ENCODE peak calls at places on chromosomes 6 and 20, in nine cellular contexts. Q is ascending aorta; L is suprapubic skin; B is adrenal gland; H is mucosa of descending colon; K is HCT116; C is effector memory CD4-positive, alpha-beta T cell; S is A549; I is Panc1. V is an unnamed sample. For H3K4me1, the result is how much of the 10 kb centered on the place peaks cover.

GRCh38 chr6:141398954-141399353 is 733.8 kb upstream of the GJE1 start:
- DNase-seq in Q (no peak), L (no peak), B (no peak), H (no peak), K (no peak), C (no peak), S (no peak), I (no peak), V (no peak)

GRCh38 chr6:157099912-157100593 is 223.3 kb downstream of the TMEM242 start:
- DNase-seq in Q (no peak), L (no peak), B (no peak), H (peak), K (no peak), C (no peak), S (no peak), I (no peak), V (no peak)

GRCh38 chr20:42435230-42435629 is 754.5 kb downstream of the PTPRT start:
- DNase-seq in Q (no peak), L (no peak), B (no peak), H (no peak), K (no peak), C (no peak), S (no peak), I (no peak), V (no peak)

GRCh38 chr6:80165143-80165542 is 58.7 kb downstream of the BCKDHB start:
- DNase-seq in Q (no peak), L (no peak), B (no peak), H (no peak), K (no peak), C (no peak), S (no peak), I (no peak), V (no peak)

GRCh38 chr20:17895641-17896246 is 72.8 kb downstream of the SNX5 start:
- DNase-seq in Q (peak), L (peak), B (peak), H (peak), K (no peak), C (no peak), S (no peak), I (no peak), V (peak)

GRCh38 chr6:32816746-32817204 is at the start of gene HLA-DOB:
- DNase-seq in Q (no peak), L (no peak), B (no peak), H (peak), K (peak), C (no peak), S (no peak), I (no peak), V (no peak)

GRCh38 chr6:78810698-78811097 is 56.7 kb upstream of the IRAK1BP1 start:
- DNase-seq in Q (no peak), L (no peak), B (no peak), H (no peak), K (no peak), C (no peak), S (no peak), I (no peak), V (no peak)

GRCh38 chr6:109998159-109998785 is 20.2 kb downstream of the GPR6 start:
- DNase-seq in Q (no peak), L (no peak), B (no peak), H (no peak), K (no peak), C (no peak), S (no peak), I (no peak), V (no peak)

GRCh38 chr20:37565134-37565811 is 37.6 kb upstream of the BLCAP start:
- DNase-seq in Q (peak), L (no peak), B (no peak), H (no peak), K (no peak), C (no peak), S (no peak), I (no peak), V (peak)

GRCh38 chr6:33848498-33848897 is 44.7 kb upstream of the MLN start:
- DNase-seq in Q (no peak), L (no peak), B (no peak), H (no peak), K (no peak), C (no peak), S (no peak), I (no peak), V (no peak)

GRCh38 chr6:64254558-64254957 is 619.0 kb downstream of the PHF3 start:
- DNase-seq in Q (no peak), L (no peak), B (no peak), H (no peak), K (no peak), C (no peak), S (no peak), I (peak), V (no peak)

GRCh38 chr6:144330588-144330987 is 45.5 kb downstream of the UTRN start:
- DNase-seq in Q (no peak), L (no peak), B (no peak), H (peak), K (peak), C (no peak), S (no peak), I (no peak), V (no peak)

GRCh38 chr6:85462673-85463072 is 12.8 kb downstream of the NT5E start:
- DNase-seq in Q (no peak), L (no peak), B (no peak), H (no peak), K (no peak), C (no peak), S (no peak), I (no peak), V (no peak)
- H3K4me1 ChIP-seq in Q (under half), L (under half), B (under half), H (under half), K (half or more), C (under half), S (half or more), I (half or more), V (half or more)

DNA sequence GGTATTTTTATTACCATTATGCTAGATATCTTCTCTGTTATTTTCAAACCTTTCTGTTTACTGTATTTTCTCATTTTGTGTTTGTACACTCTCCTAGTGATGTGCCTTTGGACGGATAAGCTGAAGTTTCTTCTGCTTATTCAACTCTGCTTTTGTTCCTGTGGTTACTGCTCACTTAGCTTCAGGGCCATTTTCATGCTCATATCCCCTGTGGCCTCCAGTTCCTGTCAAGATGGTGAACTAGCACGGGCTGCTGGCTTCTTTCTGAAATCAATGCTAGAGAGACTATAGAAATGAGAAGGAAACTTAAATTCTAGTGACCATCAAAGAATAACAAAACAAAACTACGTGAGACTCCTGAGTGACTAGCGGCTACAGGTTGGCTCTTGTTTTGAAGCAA is 6.8 kb upstream of the CST8 start:
- DNase-seq in Q (no peak), L (no peak), B (no peak), H (no peak), K (no peak), C (no peak), S (no peak), I (no peak), V (no peak)
- H3K4me3 ChIP-seq in Q (no peak), L (no peak), B (no peak), H (no peak), K (no peak), C (no peak), S (no peak), I (no peak), V (no peak)

GRCh38 chr20:10495173-10495572 is 60.1 kb downstream of the SLX4IP start:
- DNase-seq in Q (no peak), L (no peak), B (no peak), H (no peak), K (no peak), C (no peak), S (no peak), I (no peak), V (no peak)
- H3K4me1 ChIP-seq in Q (under half), L (under half), B (under half), H (under half), K (under half), C (under half), S (under half), I (under half), V (under half)

GRCh38 chr20:3156811-3157619 is 2.6 kb downstream of the FASTKD5 start:
- DNase-seq in Q (no peak), L (no peak), B (no peak), H (no peak), K (no peak), C (no peak), S (no peak), I (no peak), V (no peak)
- H3K4me3 ChIP-seq in Q (no peak), L (peak), B (no peak), H (no peak), K (no peak), C (peak), S (no peak), I (no peak), V (no peak)

GRCh38 chr6:163712569-163712966 is 298.1 kb downstream of the QKI start:
- DNase-seq in Q (no peak), L (no peak), B (no peak), H (no peak), K (no peak), C (no peak), S (no peak), I (no peak), V (no peak)
- H3K4me1 ChIP-seq in Q (under half), L (under half), B (under half), H (under half), K (under half), C (under half), S (under half), I (under half), V (under half)

GRCh38 chr6:48177786-48178185 is 66.8 kb upstream of the PTCHD4 start:
- DNase-seq in Q (no peak), L (no peak), B (no peak), H (no peak), K (no peak), C (no peak), S (no peak), I (no peak), V (no peak)

DNA sequence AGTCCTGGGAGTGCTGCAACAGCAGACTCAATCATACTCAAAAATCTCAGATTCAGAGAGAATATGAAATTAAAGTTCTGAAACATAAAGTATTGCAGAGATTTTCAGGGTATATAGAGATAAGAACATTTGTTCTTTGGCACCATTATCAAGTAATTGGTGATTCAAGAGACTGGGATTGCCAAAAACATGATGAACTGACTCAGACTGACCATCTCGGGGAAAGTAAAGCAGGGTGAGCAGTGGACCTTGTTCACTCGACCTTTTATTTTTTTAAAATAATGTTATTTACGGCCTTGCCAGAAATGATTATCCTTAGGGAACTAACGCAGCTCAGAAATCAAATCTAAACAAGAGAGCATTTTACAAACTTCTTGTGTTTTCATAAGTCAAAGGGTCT is 65.9 kb upstream of the PTCHD4 start:
- DNase-seq in Q (no peak), L (no peak), B (no peak), H (no peak), K (no peak), C (no peak), S (no peak), I (no peak), V (no peak)
- H3K4me3 ChIP-seq in Q (no peak), L (no peak), B (no peak), H (no peak), K (no peak), C (no peak), S (no peak), I (no peak), V (no peak)